ENCODE peak calls at places on chromosomes 1 and 21, in nine cellular contexts. One of them, this sample, is unnamed.

GRCh38 chr1:51534447-51534846 is 15.4 kb upstream of the EPS15 start:
- DNase-seq in lower leg skin: no peak
- DNase-seq in A549: no peak
- DNase-seq in GM12891: no peak
- DNase-seq in right lobe of liver: no peak
- DNase-seq in stomach: no peak
- DNase-seq in breast epithelium: no peak
- DNase-seq in body of pancreas: no peak
- DNase-seq in esophagus squamous epithelium: no peak
- DNase-seq in this sample: no peak

GRCh38 chr1:20164694-20165202 is 21.1 kb upstream of the UBXN10 start:
- DNase-seq in body of pancreas: no peak
- DNase-seq in stomach: no peak
- DNase-seq in lower leg skin: peak; percentile 52
- DNase-seq in A549: no peak
- DNase-seq in breast epithelium: no peak
- DNase-seq in right lobe of liver: no peak
- DNase-seq in esophagus squamous epithelium: no peak
- DNase-seq in GM12891: no peak
- DNase-seq in this sample: no peak

GRCh38 chr1:70075751-70076150 is 129.6 kb downstream of the LRRC40 start:
- DNase-seq in right lobe of liver: no peak
- DNase-seq in lower leg skin: no peak
- DNase-seq in stomach: no peak
- DNase-seq in breast epithelium: no peak
- DNase-seq in esophagus squamous epithelium: no peak
- DNase-seq in GM12891: no peak
- DNase-seq in A549: no peak
- DNase-seq in body of pancreas: no peak
- DNase-seq in this sample: no peak

GRCh38 chr1:168145184-168146159 is 8.7 kb upstream of the GPR161 start:
- DNase-seq in right lobe of liver: peak; percentile 87
- DNase-seq in GM12891: peak; percentile 83
- DNase-seq in A549: peak; percentile 90
- DNase-seq in lower leg skin: peak; percentile 77
- DNase-seq in breast epithelium: peak; percentile 74
- DNase-seq in esophagus squamous epithelium: no peak
- DNase-seq in body of pancreas: peak; percentile 88
- DNase-seq in stomach: peak; percentile 87
- DNase-seq in this sample: peak; percentile 87

GRCh38 chr1:112196731-112197130 is 199.3 kb upstream of the CTTNBP2NL start:
- DNase-seq in stomach: no peak
- DNase-seq in esophagus squamous epithelium: no peak
- DNase-seq in breast epithelium: no peak
- DNase-seq in A549: no peak
- DNase-seq in body of pancreas: no peak
- DNase-seq in right lobe of liver: no peak
- DNase-seq in lower leg skin: no peak
- DNase-seq in GM12891: no peak
- DNase-seq in this sample: no peak

GRCh38 chr1:46549697-46550681 is 1.5 kb downstream of the KNCN start:
- DNase-seq in body of pancreas: no peak
- DNase-seq in GM12891: no peak
- DNase-seq in right lobe of liver: no peak
- DNase-seq in lower leg skin: no peak
- DNase-seq in A549: peak; percentile 40
- DNase-seq in breast epithelium: no peak
- DNase-seq in esophagus squamous epithelium: no peak
- DNase-seq in stomach: no peak
- DNase-seq in this sample: no peak

GRCh38 chr1:29240400-29240837 is 4.1 kb downstream of the PTPRU start:
- DNase-seq in GM12891: no peak
- DNase-seq in right lobe of liver: no peak
- DNase-seq in body of pancreas: no peak
- DNase-seq in esophagus squamous epithelium: no peak
- DNase-seq in breast epithelium: no peak
- DNase-seq in A549: no peak
- DNase-seq in lower leg skin: no peak
- DNase-seq in stomach: no peak
- DNase-seq in this sample: no peak

GRCh38 chr21:34307991-34308532 is 55.7 kb upstream of the KCNE2 start:
- DNase-seq in right lobe of liver: no peak
- DNase-seq in lower leg skin: no peak
- DNase-seq in stomach: no peak
- DNase-seq in esophagus squamous epithelium: no peak
- DNase-seq in GM12891: no peak
- DNase-seq in breast epithelium: no peak
- DNase-seq in A549: no peak
- DNase-seq in body of pancreas: no peak
- DNase-seq in this sample: no peak

GRCh38 chr1:172344444-172344843 is 76.0 kb upstream of the C1orf105 start:
- DNase-seq in esophagus squamous epithelium: no peak
- DNase-seq in lower leg skin: no peak
- DNase-seq in GM12891: no peak
- DNase-seq in stomach: no peak
- DNase-seq in right lobe of liver: no peak
- DNase-seq in A549: no peak
- DNase-seq in breast epithelium: no peak
- DNase-seq in body of pancreas: no peak
- DNase-seq in this sample: no peak

GRCh38 chr1:227131193-227131592 is 187.1 kb downstream of the CDC42BPA start:
- DNase-seq in right lobe of liver: no peak
- DNase-seq in esophagus squamous epithelium: no peak
- DNase-seq in stomach: no peak
- DNase-seq in A549: peak; percentile 48
- DNase-seq in breast epithelium: no peak
- DNase-seq in lower leg skin: no peak
- DNase-seq in body of pancreas: no peak
- DNase-seq in GM12891: no peak
- DNase-seq in this sample: no peak

GRCh38 chr1:46532498-46533178 is 18.8 kb downstream of the KNCN start:
- DNase-seq in lower leg skin: no peak
- DNase-seq in A549: peak; percentile 32
- DNase-seq in breast epithelium: no peak
- DNase-seq in right lobe of liver: no peak
- DNase-seq in esophagus squamous epithelium: no peak
- DNase-seq in body of pancreas: peak; percentile 50
- DNase-seq in GM12891: peak; percentile 75
- DNase-seq in stomach: peak; percentile 64
- DNase-seq in this sample: no peak

GRCh38 chr1:184383772-184384323 is 3.0 kb upstream of the C1orf21 start:
- DNase-seq in breast epithelium: no peak
- DNase-seq in A549: no peak
- DNase-seq in right lobe of liver: no peak
- DNase-seq in esophagus squamous epithelium: no peak
- DNase-seq in stomach: no peak
- DNase-seq in GM12891: no peak
- DNase-seq in lower leg skin: no peak
- DNase-seq in body of pancreas: no peak
- DNase-seq in this sample: no peak

GRCh38 chr1:161727343-161727924 is 6.1 kb downstream of the FCRLB start:
- DNase-seq in lower leg skin: no peak
- DNase-seq in body of pancreas: no peak
- DNase-seq in right lobe of liver: no peak
- DNase-seq in GM12891: no peak
- DNase-seq in breast epithelium: no peak
- DNase-seq in esophagus squamous epithelium: no peak
- DNase-seq in A549: no peak
- DNase-seq in stomach: no peak
- DNase-seq in this sample: peak; percentile 6

GRCh38 chr21:37365657-37366487 is 701 bp upstream of the DYRK1A start:
- DNase-seq in breast epithelium: peak; percentile 69
- DNase-seq in body of pancreas: peak; percentile 77
- DNase-seq in A549: peak; percentile 65
- DNase-seq in esophagus squamous epithelium: no peak
- DNase-seq in stomach: peak; percentile 77
- DNase-seq in right lobe of liver: peak; percentile 82
- DNase-seq in lower leg skin: peak; percentile 58
- DNase-seq in GM12891: no peak
- DNase-seq in this sample: peak; percentile 57

GRCh38 chr1:12167493-12168429 is 970 bp downstream of the TNFRSF1B start:
- DNase-seq in A549: no peak
- DNase-seq in right lobe of liver: no peak
- DNase-seq in lower leg skin: no peak
- DNase-seq in breast epithelium: no peak
- DNase-seq in esophagus squamous epithelium: no peak
- DNase-seq in stomach: no peak
- DNase-seq in GM12891: no peak
- DNase-seq in body of pancreas: no peak
- DNase-seq in this sample: no peak

GRCh38 chr1:60281360-60281932 is 207.9 kb upstream of the C1orf87 start:
- DNase-seq in lower leg skin: peak; percentile 65
- DNase-seq in breast epithelium: peak; percentile 24
- DNase-seq in A549: peak; percentile 57
- DNase-seq in esophagus squamous epithelium: no peak
- DNase-seq in GM12891: peak; percentile 37
- DNase-seq in stomach: peak; percentile 69
- DNase-seq in right lobe of liver: peak; percentile 70
- DNase-seq in body of pancreas: peak; percentile 72
- DNase-seq in this sample: peak; percentile 21

DNA sequence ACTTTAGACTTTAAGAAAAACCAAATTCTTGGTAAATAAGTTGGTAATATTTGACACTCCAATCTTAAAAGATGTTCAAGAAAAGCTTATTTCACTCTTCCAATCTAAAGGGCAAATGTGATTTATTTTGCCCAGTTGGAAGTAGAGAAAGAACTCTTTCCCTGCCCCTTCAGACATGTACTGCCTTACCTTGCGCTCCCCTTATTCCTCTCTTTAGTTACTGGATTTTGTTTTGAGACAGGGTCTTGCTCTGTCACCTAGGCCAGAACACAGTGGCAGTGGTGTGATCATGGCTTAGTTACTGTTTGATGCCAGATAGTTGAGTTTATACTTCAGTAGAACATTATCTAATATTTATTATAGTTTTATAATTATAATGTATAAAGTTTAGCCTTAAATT is 27.5 kb downstream of the FUBP1 start:
- DNase-seq in stomach: no peak
- DNase-seq in esophagus squamous epithelium: no peak
- DNase-seq in GM12891: no peak
- DNase-seq in lower leg skin: no peak
- DNase-seq in A549: no peak
- DNase-seq in breast epithelium: no peak
- DNase-seq in body of pancreas: no peak
- DNase-seq in right lobe of liver: no peak
- DNase-seq in this sample: no peak
- TF ChIP-seq POLR2A in stomach: no peak
- TF ChIP-seq POLR2A in esophagus squamous epithelium: no peak
- TF ChIP-seq POLR2A in GM12891: no peak
- TF ChIP-seq POLR2A in lower leg skin: no peak
- TF ChIP-seq POLR2A in A549: no peak
- TF ChIP-seq POLR2A in breast epithelium: no peak
- TF ChIP-seq POLR2A in body of pancreas: no peak
- TF ChIP-seq POLR2A in right lobe of liver: no peak
- TF ChIP-seq POLR2A in this sample: no peak

DNA sequence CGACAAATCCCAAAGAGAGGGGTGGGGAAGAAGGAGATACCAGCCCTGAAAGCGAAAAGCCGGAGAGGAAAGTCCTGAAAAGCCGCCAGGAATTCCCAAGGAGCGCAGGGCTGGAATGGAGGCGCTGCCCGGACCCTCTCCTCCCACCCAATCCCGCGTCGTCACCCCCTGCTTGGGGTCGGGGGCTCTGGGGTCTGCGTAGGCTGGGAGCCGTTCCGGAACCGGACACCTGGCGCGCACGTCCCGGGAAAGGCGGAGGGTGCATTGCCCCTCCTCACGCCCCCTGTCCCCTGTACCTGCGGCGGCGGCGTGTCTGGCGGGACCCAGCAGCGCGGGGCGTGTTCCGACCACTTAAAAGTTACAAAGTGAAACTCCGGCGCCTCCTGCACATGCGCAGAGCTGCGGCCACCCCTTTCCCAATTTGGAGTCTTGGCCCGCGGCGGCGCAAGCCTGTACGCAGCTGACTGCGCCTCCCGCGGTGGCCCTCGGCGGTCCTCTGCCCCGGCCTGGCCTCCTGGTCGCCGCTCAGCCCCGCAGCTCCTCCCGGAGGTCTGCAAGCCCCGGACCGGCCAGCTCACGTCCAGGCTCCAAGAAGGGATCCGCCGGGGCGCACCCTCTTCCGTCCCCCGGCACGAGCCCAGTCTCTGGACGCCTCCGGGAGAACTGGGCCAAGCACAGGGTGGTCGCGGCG is at the start of gene TMEM63A:
- DNase-seq in lower leg skin: peak; percentile 90
- DNase-seq in GM12891: peak; percentile 94
- DNase-seq in right lobe of liver: peak; percentile 94
- DNase-seq in breast epithelium: peak; percentile 83
- DNase-seq in stomach: peak; percentile 94
- DNase-seq in body of pancreas: peak; percentile 93
- DNase-seq in esophagus squamous epithelium: peak; percentile 54
- DNase-seq in A549: peak; percentile 83
- DNase-seq in this sample: peak; percentile 87
- TF ChIP-seq POLR2A in lower leg skin: no peak
- TF ChIP-seq POLR2A in GM12891: no peak
- TF ChIP-seq POLR2A in right lobe of liver: peak; percentile 83
- TF ChIP-seq POLR2A in breast epithelium: peak; percentile 70
- TF ChIP-seq POLR2A in stomach: peak; percentile 4
- TF ChIP-seq POLR2A in body of pancreas: peak; percentile 82
- TF ChIP-seq POLR2A in esophagus squamous epithelium: no peak
- TF ChIP-seq POLR2A in A549: peak; percentile 79
- TF ChIP-seq POLR2A in this sample: peak; percentile 85

DNA sequence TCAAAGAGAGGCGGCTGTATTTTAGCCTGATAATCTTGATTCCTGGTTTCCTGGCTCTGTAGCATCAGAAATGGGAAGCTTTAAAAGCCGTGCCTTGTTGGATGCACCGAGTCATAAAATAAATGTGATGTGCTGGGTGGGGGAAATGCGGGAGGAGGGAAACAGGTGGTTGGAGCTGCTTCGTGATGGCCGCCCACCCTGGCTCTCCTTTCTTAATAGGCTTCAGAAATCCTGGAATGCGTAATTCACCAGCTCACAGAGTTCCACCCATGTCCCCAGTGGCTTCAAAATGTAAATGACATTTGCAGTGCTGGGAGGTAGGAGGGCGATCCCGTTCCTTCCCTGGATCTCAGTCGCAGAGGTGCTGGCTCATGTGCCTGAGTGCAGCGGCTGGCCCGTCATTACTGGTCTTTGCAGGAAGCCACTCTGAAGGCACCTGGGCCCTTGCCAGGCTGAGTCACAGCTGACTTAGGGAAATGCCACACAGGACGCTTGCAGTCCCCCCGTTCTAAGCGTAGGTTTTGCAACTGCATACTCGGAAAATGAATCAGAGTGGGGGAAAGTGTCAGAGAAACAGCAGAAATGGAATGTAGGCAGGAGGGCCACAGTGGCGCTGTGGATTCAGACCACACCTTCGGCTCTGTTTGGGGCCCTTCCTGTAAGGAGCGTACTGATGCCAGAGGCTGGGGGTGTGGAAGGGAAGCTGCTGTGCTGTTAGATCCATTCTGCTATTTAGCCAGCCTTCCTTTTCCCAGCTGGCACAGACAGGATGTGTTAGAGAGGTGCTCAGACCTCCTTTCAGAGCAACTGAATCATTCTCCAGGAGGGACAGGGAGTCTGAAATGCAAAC is 37.6 kb downstream of the GALNT2 start:
- DNase-seq in body of pancreas: peak; percentile 96
- DNase-seq in esophagus squamous epithelium: peak; percentile 27
- DNase-seq in stomach: peak; percentile 96
- DNase-seq in lower leg skin: peak; percentile 93
- DNase-seq in right lobe of liver: peak; percentile 94
- DNase-seq in breast epithelium: peak; percentile 94
- DNase-seq in GM12891: peak; percentile 41
- DNase-seq in A549: peak; percentile 98
- DNase-seq in this sample: peak; percentile 87
- TF ChIP-seq POLR2A in body of pancreas: no peak
- TF ChIP-seq POLR2A in esophagus squamous epithelium: no peak
- TF ChIP-seq POLR2A in stomach: no peak
- TF ChIP-seq POLR2A in lower leg skin: no peak
- TF ChIP-seq POLR2A in right lobe of liver: peak; percentile 83
- TF ChIP-seq POLR2A in breast epithelium: no peak
- TF ChIP-seq POLR2A in GM12891: no peak
- TF ChIP-seq POLR2A in A549: no peak
- TF ChIP-seq POLR2A in this sample: no peak

GRCh38 chr1:9145714-9146113 is 16.8 kb upstream of the GPR157 start:
- DNase-seq in stomach: no peak
- DNase-seq in right lobe of liver: no peak
- DNase-seq in esophagus squamous epithelium: no peak
- DNase-seq in A549: no peak
- DNase-seq in body of pancreas: no peak
- DNase-seq in breast epithelium: no peak
- DNase-seq in GM12891: no peak
- DNase-seq in lower leg skin: no peak
- DNase-seq in this sample: no peak
- TF ChIP-seq POLR2A in stomach: no peak
- TF ChIP-seq POLR2A in right lobe of liver: no peak
- TF ChIP-seq POLR2A in esophagus squamous epithelium: no peak
- TF ChIP-seq POLR2A in A549: no peak
- TF ChIP-seq POLR2A in body of pancreas: no peak
- TF ChIP-seq POLR2A in breast epithelium: no peak
- TF ChIP-seq POLR2A in GM12891: no peak
- TF ChIP-seq POLR2A in lower leg skin: no peak
- TF ChIP-seq POLR2A in this sample: no peak

This sample was measured in H54.